ENCODE peak calls at places on chromosomes 12 and 14, in seven cellular contexts. One of them, this sample, is unnamed.

GRCh38 chr12:107468182-107468581 is 217.4 kb upstream of the PWP1 start:
- DNase-seq in lower leg skin: no peak
- DNase-seq in GM12892: no peak
- DNase-seq in A549: no peak
- DNase-seq in HCT116: no peak
- DNase-seq in HepG2: no peak
- DNase-seq in transverse colon: no peak
- DNase-seq in this sample: no peak

GRCh38 chr12:401235-402126 is at the start of gene CCDC77:
- DNase-seq in lower leg skin: peak; percentile 98
- DNase-seq in GM12892: peak; percentile 71
- DNase-seq in A549: peak; percentile 78
- DNase-seq in HCT116: peak; percentile 83
- DNase-seq in HepG2: peak; percentile 89
- DNase-seq in transverse colon: peak; percentile 93
- DNase-seq in this sample: no peak

GRCh38 chr14:59772252-59772651 is 98.3 kb downstream of the RTN1 start:
- DNase-seq in lower leg skin: no peak
- DNase-seq in GM12892: no peak
- DNase-seq in A549: no peak
- DNase-seq in HCT116: no peak
- DNase-seq in HepG2: no peak
- DNase-seq in transverse colon: no peak
- DNase-seq in this sample: no peak

GRCh38 chr14:32608880-32609279 is 279.8 kb downstream of the AKAP6 start:
- DNase-seq in lower leg skin: no peak
- DNase-seq in GM12892: no peak
- DNase-seq in A549: no peak
- DNase-seq in HCT116: no peak
- DNase-seq in HepG2: no peak
- DNase-seq in transverse colon: no peak
- DNase-seq in this sample: no peak

GRCh38 chr14:93044116-93044515 is 71.6 kb downstream of the ITPK1 start:
- DNase-seq in lower leg skin: no peak
- DNase-seq in GM12892: no peak
- DNase-seq in A549: no peak
- DNase-seq in HCT116: peak; percentile 15
- DNase-seq in HepG2: no peak
- DNase-seq in transverse colon: no peak
- DNase-seq in this sample: no peak

GRCh38 chr14:60652674-60653387 is 3.6 kb upstream of the SIX1 start:
- DNase-seq in lower leg skin: no peak
- DNase-seq in GM12892: no peak
- DNase-seq in A549: no peak
- DNase-seq in HCT116: no peak
- DNase-seq in HepG2: no peak
- DNase-seq in transverse colon: no peak
- DNase-seq in this sample: no peak

GRCh38 chr12:106861984-106862894 is 87.8 kb downstream of the RIC8B start:
- DNase-seq in lower leg skin: no peak
- DNase-seq in GM12892: no peak
- DNase-seq in A549: no peak
- DNase-seq in HCT116: no peak
- DNase-seq in HepG2: peak; percentile 55
- DNase-seq in transverse colon: no peak
- DNase-seq in this sample: no peak

GRCh38 chr14:68363401-68363800 is 429.5 kb downstream of the ZFP36L1 start:
- DNase-seq in lower leg skin: no peak
- DNase-seq in GM12892: no peak
- DNase-seq in A549: no peak
- DNase-seq in HCT116: peak; percentile 13
- DNase-seq in HepG2: no peak
- DNase-seq in transverse colon: no peak
- DNase-seq in this sample: peak; percentile 32

GRCh38 chr12:100579844-100580243 is 6.4 kb downstream of the GAS2L3 start:
- DNase-seq in lower leg skin: no peak
- DNase-seq in GM12892: no peak
- DNase-seq in A549: no peak
- DNase-seq in HCT116: no peak
- DNase-seq in HepG2: no peak
- DNase-seq in transverse colon: no peak
- DNase-seq in this sample: no peak

GRCh38 chr12:6958609-6959375 is 7.6 kb downstream of the PTPN6 start:
- DNase-seq in lower leg skin: no peak
- DNase-seq in GM12892: no peak
- DNase-seq in A549: no peak
- DNase-seq in HCT116: no peak
- DNase-seq in HepG2: no peak
- DNase-seq in transverse colon: peak; percentile 75
- DNase-seq in this sample: no peak

DNA sequence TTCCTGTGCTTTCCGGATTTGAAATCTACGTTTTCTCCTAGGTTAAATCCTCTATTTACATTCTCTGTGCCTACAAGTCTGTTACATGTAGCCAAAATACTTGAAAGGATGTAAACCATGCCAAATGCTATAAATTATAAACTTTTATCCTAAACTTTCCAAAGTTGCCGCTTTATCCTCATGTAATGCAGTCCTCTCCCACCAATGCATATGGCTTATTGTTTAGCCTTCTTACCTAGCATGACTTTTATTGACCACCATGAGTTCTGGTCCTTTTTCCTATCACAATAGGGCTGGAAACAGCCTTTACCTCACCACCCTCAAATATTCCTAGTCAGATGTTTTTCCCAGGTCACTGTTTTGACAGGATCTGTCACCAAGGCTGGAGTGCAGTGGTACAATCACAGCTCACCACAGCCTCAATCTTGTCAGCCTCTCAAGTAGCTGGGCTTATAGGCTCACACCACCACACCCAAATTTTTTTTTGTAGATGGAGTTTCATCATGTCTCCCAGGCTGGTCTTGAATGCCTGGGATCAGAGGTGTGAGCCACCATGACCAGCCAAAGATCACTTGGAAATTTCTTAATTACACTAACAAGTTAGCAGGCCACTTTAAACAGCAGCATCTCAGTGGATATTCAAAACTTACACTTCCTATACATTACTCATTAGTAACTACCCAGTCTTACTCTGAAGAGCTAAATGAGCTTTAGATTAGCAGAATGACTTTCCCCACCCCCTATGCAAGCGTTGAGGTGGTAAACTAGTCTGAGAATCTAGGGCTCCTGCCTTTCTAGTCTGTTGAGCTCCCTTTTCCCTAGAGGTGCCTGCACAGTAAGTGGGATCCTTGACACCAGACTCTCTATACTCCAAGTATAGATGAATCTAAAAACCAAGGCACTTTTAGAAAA is 4.1 kb downstream of the TUBA1B start:
- DNase-seq in lower leg skin: no peak
- DNase-seq in GM12892: no peak
- DNase-seq in A549: no peak
- DNase-seq in HCT116: no peak
- DNase-seq in HepG2: no peak
- DNase-seq in transverse colon: no peak
- DNase-seq in this sample: peak; percentile 55
- TF ChIP-seq POLR2A in lower leg skin: no peak
- TF ChIP-seq POLR2A in GM12892: peak; percentile 89
- TF ChIP-seq POLR2A in A549: no peak
- TF ChIP-seq POLR2A in HCT116: no peak
- TF ChIP-seq POLR2A in HepG2: peak; percentile 68
- TF ChIP-seq POLR2A in transverse colon: no peak
- TF ChIP-seq POLR2A in this sample: peak; percentile 43

GRCh38 chr12:115470526-115470925 is 786.6 kb upstream of the TBX3 start:
- DNase-seq in lower leg skin: no peak
- DNase-seq in GM12892: no peak
- DNase-seq in A549: no peak
- DNase-seq in HCT116: no peak
- DNase-seq in HepG2: no peak
- DNase-seq in transverse colon: no peak
- DNase-seq in this sample: no peak
- TF ChIP-seq POLR2A in lower leg skin: no peak
- TF ChIP-seq POLR2A in GM12892: no peak
- TF ChIP-seq POLR2A in A549: no peak
- TF ChIP-seq POLR2A in HCT116: no peak
- TF ChIP-seq POLR2A in HepG2: no peak
- TF ChIP-seq POLR2A in transverse colon: no peak
- TF ChIP-seq POLR2A in this sample: no peak

GRCh38 chr12:53079226-53080117 is at the start of gene SPRYD3:
- DNase-seq in lower leg skin: peak; percentile 100
- DNase-seq in GM12892: peak; percentile 100
- DNase-seq in A549: peak; percentile 100
- DNase-seq in HCT116: peak; percentile 89
- DNase-seq in HepG2: peak; percentile 96
- DNase-seq in transverse colon: peak; percentile 98
- DNase-seq in this sample: peak; percentile 98
- TF ChIP-seq POLR2A in lower leg skin: no peak
- TF ChIP-seq POLR2A in GM12892: peak; percentile 89
- TF ChIP-seq POLR2A in A549: peak; percentile 99
- TF ChIP-seq POLR2A in HCT116: peak; percentile 83
- TF ChIP-seq POLR2A in HepG2: peak; percentile 83
- TF ChIP-seq POLR2A in transverse colon: peak; percentile 87
- TF ChIP-seq POLR2A in this sample: peak; percentile 81

GRCh38 chr12:56163533-56164344 is 5.6 kb downstream of the MYL6 start:
- DNase-seq in lower leg skin: no peak
- DNase-seq in GM12892: no peak
- DNase-seq in A549: no peak
- DNase-seq in HCT116: no peak
- DNase-seq in HepG2: no peak
- DNase-seq in transverse colon: no peak
- DNase-seq in this sample: no peak
- TF ChIP-seq POLR2A in lower leg skin: no peak
- TF ChIP-seq POLR2A in GM12892: peak; percentile 58
- TF ChIP-seq POLR2A in A549: no peak
- TF ChIP-seq POLR2A in HCT116: no peak
- TF ChIP-seq POLR2A in HepG2: peak; percentile 61
- TF ChIP-seq POLR2A in transverse colon: no peak
- TF ChIP-seq POLR2A in this sample: peak; percentile 36

DNA sequence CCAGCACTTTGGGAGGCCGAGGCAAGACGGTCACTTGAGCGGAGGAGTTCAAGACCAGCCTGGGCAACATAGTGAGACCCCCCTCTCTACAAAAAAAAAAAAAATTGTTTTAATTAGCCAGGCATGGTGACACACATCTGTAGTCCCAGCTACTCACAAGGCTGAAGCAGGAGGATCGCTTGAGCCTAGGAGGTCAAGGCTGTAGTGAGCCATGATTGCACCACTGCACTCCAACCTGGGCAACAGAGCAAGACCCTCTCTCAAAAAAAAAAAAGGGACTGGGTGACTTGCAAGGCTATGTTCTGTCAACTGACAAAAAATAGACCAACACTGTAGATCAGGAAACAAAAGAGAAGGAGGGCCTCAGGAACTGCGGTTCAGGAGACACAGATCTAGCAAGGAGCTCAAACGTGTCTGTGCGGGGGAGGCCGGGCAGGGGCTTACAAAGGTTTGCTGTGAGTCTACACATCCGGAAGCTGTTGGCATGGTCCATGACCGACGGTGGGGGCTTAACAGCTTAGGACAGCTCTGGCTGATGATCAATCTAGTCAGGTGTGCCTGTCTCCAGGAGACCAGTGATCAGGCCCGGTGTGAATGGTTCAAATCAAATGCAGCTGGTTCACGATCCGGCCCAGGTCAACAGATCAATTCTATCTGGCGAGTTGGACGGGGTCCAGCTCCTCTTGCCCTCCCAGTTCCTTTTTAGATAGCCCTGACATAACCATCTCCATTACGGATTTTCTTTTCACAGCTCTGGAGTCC is 31.7 kb upstream of the INF2 start:
- DNase-seq in lower leg skin: no peak
- DNase-seq in GM12892: no peak
- DNase-seq in A549: no peak
- DNase-seq in HCT116: no peak
- DNase-seq in HepG2: no peak
- DNase-seq in transverse colon: no peak
- DNase-seq in this sample: no peak
- TF ChIP-seq POLR2A in lower leg skin: no peak
- TF ChIP-seq POLR2A in GM12892: no peak
- TF ChIP-seq POLR2A in A549: no peak
- TF ChIP-seq POLR2A in HCT116: no peak
- TF ChIP-seq POLR2A in HepG2: no peak
- TF ChIP-seq POLR2A in transverse colon: no peak
- TF ChIP-seq POLR2A in this sample: no peak

DNA sequence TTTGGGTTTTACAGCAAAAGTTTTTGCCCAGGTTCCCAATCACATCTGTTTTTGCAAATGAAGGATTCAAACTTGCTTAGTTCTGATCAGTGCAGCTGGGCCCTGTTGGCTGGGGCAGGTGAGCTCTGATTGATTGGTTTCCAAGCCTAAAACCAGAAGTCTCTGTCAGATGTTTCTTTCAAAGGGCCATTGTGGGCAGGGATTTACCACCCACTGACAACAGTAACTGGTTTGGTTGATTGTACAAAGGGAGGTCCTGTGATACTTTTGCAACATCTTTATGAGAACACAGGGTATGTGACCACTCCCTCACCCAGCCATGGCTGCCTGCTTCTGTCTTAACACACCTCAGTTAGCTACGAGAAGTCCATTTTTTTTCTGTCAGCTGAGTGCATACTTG is 184.1 kb downstream of the FLRT2 start:
- DNase-seq in lower leg skin: no peak
- DNase-seq in GM12892: no peak
- DNase-seq in A549: no peak
- DNase-seq in HCT116: no peak
- DNase-seq in HepG2: no peak
- DNase-seq in transverse colon: no peak
- DNase-seq in this sample: no peak
- TF ChIP-seq POLR2A in lower leg skin: no peak
- TF ChIP-seq POLR2A in GM12892: no peak
- TF ChIP-seq POLR2A in A549: no peak
- TF ChIP-seq POLR2A in HCT116: no peak
- TF ChIP-seq POLR2A in HepG2: no peak
- TF ChIP-seq POLR2A in transverse colon: no peak
- TF ChIP-seq POLR2A in this sample: no peak

GRCh38 chr12:53660064-53660463 is 15.8 kb downstream of the ATP5MC2 start:
- DNase-seq in lower leg skin: no peak
- DNase-seq in GM12892: no peak
- DNase-seq in A549: no peak
- DNase-seq in HCT116: no peak
- DNase-seq in HepG2: no peak
- DNase-seq in transverse colon: peak; percentile 16
- DNase-seq in this sample: no peak
- TF ChIP-seq POLR2A in lower leg skin: no peak
- TF ChIP-seq POLR2A in GM12892: peak; percentile 2
- TF ChIP-seq POLR2A in A549: no peak
- TF ChIP-seq POLR2A in HCT116: no peak
- TF ChIP-seq POLR2A in HepG2: no peak
- TF ChIP-seq POLR2A in transverse colon: no peak
- TF ChIP-seq POLR2A in this sample: no peak

This sample was measured in erythroblast.